ENCODE peak calls at places on chromosomes 5 and 9, in four cellular contexts. One of them, this sample, is unnamed. For H3K4me1, the result is how much of the 10 kb centered on the place peaks cover.

GRCh38 chr5:40409600-40409999 is 270.1 kb upstream of the PTGER4 start:
- DNase-seq in HCT116: no peak
- DNase-seq in K562: no peak
- DNase-seq in HepG2: no peak
- DNase-seq in this sample: no peak

GRCh38 chr9:87890866-87891265 is 8.2 kb downstream of the SPATA31E1 start:
- DNase-seq in HCT116: no peak
- DNase-seq in HepG2: no peak
- DNase-seq in K562: no peak
- DNase-seq in this sample: no peak

GRCh38 chr5:30183736-30184135 is 1009.8 kb upstream of the CDH6 start:
- DNase-seq in K562: no peak
- DNase-seq in HepG2: no peak
- DNase-seq in HCT116: no peak
- DNase-seq in this sample: no peak

GRCh38 chr9:123309611-123310010 is 41.2 kb upstream of the STRBP start:
- DNase-seq in HCT116: no peak
- DNase-seq in K562: no peak
- DNase-seq in HepG2: no peak
- DNase-seq in this sample: no peak

GRCh38 chr5:52777186-52777585 is 10.5 kb upstream of the ITGA1 start:
- DNase-seq in K562: no peak
- DNase-seq in HCT116: no peak
- DNase-seq in HepG2: no peak
- DNase-seq in this sample: no peak

GRCh38 chr9:98929866-98930265 is 13.8 kb upstream of the COL15A1 start:
- DNase-seq in HepG2: no peak
- DNase-seq in K562: peak
- DNase-seq in HCT116: no peak
- DNase-seq in this sample: no peak

GRCh38 chr9:37449877-37450632 is 15.2 kb downstream of the ZBTB5 start:
- DNase-seq in K562: no peak
- DNase-seq in HepG2: no peak
- DNase-seq in HCT116: no peak
- DNase-seq in this sample: no peak

GRCh38 chr9:120921751-120922181 is 4.8 kb downstream of the TRAF1 start:
- DNase-seq in HepG2: no peak
- DNase-seq in K562: no peak
- DNase-seq in HCT116: no peak
- DNase-seq in this sample: no peak

GRCh38 chr5:66247176-66247960 is 103.3 kb downstream of the SREK1 start:
- DNase-seq in HCT116: peak
- DNase-seq in HepG2: peak
- DNase-seq in K562: no peak
- DNase-seq in this sample: no peak

GRCh38 chr9:114097613-114098020 is 1.5 kb downstream of the KIF12 start:
- DNase-seq in HCT116: no peak
- DNase-seq in K562: no peak
- DNase-seq in HepG2: no peak
- DNase-seq in this sample: no peak

GRCh38 chr9:93830606-93831005 is 124.5 kb downstream of the BARX1 start:
- DNase-seq in HCT116: no peak
- DNase-seq in K562: no peak
- DNase-seq in HepG2: no peak
- DNase-seq in this sample: no peak

GRCh38 chr5:124341066-124341943 is 405.1 kb downstream of the ZNF608 start:
- DNase-seq in K562: no peak
- DNase-seq in HCT116: no peak
- DNase-seq in HepG2: no peak
- DNase-seq in this sample: no peak

GRCh38 chr9:26656003-26656940 is 236.3 kb downstream of the CAAP1 start:
- DNase-seq in K562: peak
- DNase-seq in HepG2: peak
- DNase-seq in HCT116: peak
- DNase-seq in this sample: no peak

GRCh38 chr9:112310826-112311225 is 22.6 kb downstream of the PTBP3 start:
- DNase-seq in HepG2: no peak
- DNase-seq in K562: no peak
- DNase-seq in HCT116: no peak
- DNase-seq in this sample: no peak

GRCh38 chr9:126347911-126348760 is 21.5 kb downstream of the MVB12B start:
- DNase-seq in K562: no peak
- DNase-seq in HepG2: no peak
- DNase-seq in HCT116: no peak
- DNase-seq in this sample: no peak

GRCh38 chr5:115398726-115399125 is 102.3 kb upstream of the CCDC112 start:
- DNase-seq in HCT116: no peak
- DNase-seq in HepG2: no peak
- DNase-seq in K562: no peak
- DNase-seq in this sample: no peak

GRCh38 chr9:113042884-113043657 is 13.5 kb downstream of the ZFP37 start:
- DNase-seq in HepG2: no peak
- DNase-seq in K562: no peak
- DNase-seq in HCT116: no peak
- DNase-seq in this sample: no peak

GRCh38 chr5:73448451-73449136 is at the start of gene FOXD1:
- DNase-seq in HCT116: peak
- DNase-seq in HepG2: peak
- DNase-seq in K562: peak
- DNase-seq in this sample: peak

GRCh38 chr5:108046955-108047670 is 334.8 kb downstream of the FBXL17 start:
- DNase-seq in HepG2: no peak
- DNase-seq in HCT116: no peak
- DNase-seq in K562: no peak
- DNase-seq in this sample: no peak

GRCh38 chr9:5566054-5566618 is 55.8 kb downstream of the PDCD1LG2 start:
- DNase-seq in HepG2: no peak
- DNase-seq in K562: no peak
- DNase-seq in HCT116: no peak
- DNase-seq in this sample: no peak

GRCh38 chr5:59746261-59746765 is 147.2 kb downstream of the PDE4D start:
- DNase-seq in HCT116: no peak
- DNase-seq in HepG2: no peak
- DNase-seq in K562: no peak
- DNase-seq in this sample: no peak

GRCh38 chr9:92189782-92190535 is 74.7 kb upstream of the SPTLC1 start:
- DNase-seq in HepG2: no peak
- DNase-seq in K562: no peak
- DNase-seq in HCT116: no peak
- DNase-seq in this sample: no peak

GRCh38 chr5:177427211-177427822 is 841 bp downstream of the GRK6 start:
- DNase-seq in K562: peak
- DNase-seq in HCT116: no peak
- DNase-seq in HepG2: no peak
- DNase-seq in this sample: no peak

GRCh38 chr5:92676120-92676838 is 904.7 kb downstream of the NR2F1-AS1 start:
- DNase-seq in HCT116: no peak
- DNase-seq in HepG2: no peak
- DNase-seq in K562: no peak
- DNase-seq in this sample: no peak

GRCh38 chr9:16960084-16960483 is 89.6 kb upstream of the BNC2 start:
- DNase-seq in HCT116: no peak
- DNase-seq in HepG2: no peak
- DNase-seq in K562: no peak
- DNase-seq in this sample: no peak

GRCh38 chr5:150503386-150503785 is 4.5 kb upstream of the NDST1 start:
- DNase-seq in HepG2: no peak
- DNase-seq in HCT116: no peak
- DNase-seq in K562: no peak
- DNase-seq in this sample: no peak

GRCh38 chr5:95564450-95564849 is 9.5 kb downstream of the ARSK start:
- DNase-seq in K562: no peak
- DNase-seq in HCT116: no peak
- DNase-seq in HepG2: no peak
- DNase-seq in this sample: no peak

GRCh38 chr5:40410231-40410861 is 269.4 kb upstream of the PTGER4 start:
- DNase-seq in HCT116: no peak
- DNase-seq in HepG2: no peak
- DNase-seq in K562: no peak
- DNase-seq in this sample: no peak

GRCh38 chr5:80238778-80239679 is 16.8 kb downstream of the SERINC5 start:
- DNase-seq in HepG2: no peak
- DNase-seq in K562: no peak
- DNase-seq in HCT116: no peak
- DNase-seq in this sample: no peak

GRCh38 chr5:133753856-133754255 is 141.5 kb upstream of the FSTL4 start:
- DNase-seq in HepG2: no peak
- DNase-seq in K562: no peak
- DNase-seq in HCT116: no peak
- DNase-seq in this sample: no peak

GRCh38 chr9:72684615-72685014 is 163.2 kb downstream of the TMC1 start:
- DNase-seq in HCT116: no peak
- DNase-seq in K562: no peak
- DNase-seq in HepG2: no peak
- DNase-seq in this sample: no peak

GRCh38 chr9:98986866-98987653 is 43.4 kb downstream of the COL15A1 start:
- DNase-seq in K562: no peak
- DNase-seq in HepG2: no peak
- DNase-seq in HCT116: no peak
- DNase-seq in this sample: no peak

GRCh38 chr9:92723299-92723625 is 41.4 kb downstream of the BICD2 start:
- DNase-seq in K562: no peak
- DNase-seq in HepG2: no peak
- DNase-seq in HCT116: no peak
- DNase-seq in this sample: no peak

GRCh38 chr5:141598389-141599360 is 20.1 kb downstream of the DIAPH1 start:
- DNase-seq in HCT116: no peak
- DNase-seq in K562: no peak
- DNase-seq in HepG2: no peak
- DNase-seq in this sample: no peak

GRCh38 chr5:141597814-141598213 is 21.0 kb downstream of the DIAPH1 start:
- DNase-seq in HepG2: no peak
- DNase-seq in K562: no peak
- DNase-seq in HCT116: no peak
- DNase-seq in this sample: no peak

GRCh38 chr5:141596867-141597266 is 21.9 kb downstream of the DIAPH1 start:
- DNase-seq in HepG2: no peak
- DNase-seq in K562: no peak
- DNase-seq in HCT116: no peak
- DNase-seq in this sample: no peak

GRCh38 chr5:141597394-141597793 is 21.4 kb downstream of the DIAPH1 start:
- DNase-seq in HepG2: no peak
- DNase-seq in HCT116: no peak
- DNase-seq in K562: no peak
- DNase-seq in this sample: no peak
- H3K4me1 ChIP-seq in HepG2: under half
- H3K4me1 ChIP-seq in HCT116: under half
- H3K4me1 ChIP-seq in K562: under half
- H3K4me1 ChIP-seq in this sample: under half

DNA sequence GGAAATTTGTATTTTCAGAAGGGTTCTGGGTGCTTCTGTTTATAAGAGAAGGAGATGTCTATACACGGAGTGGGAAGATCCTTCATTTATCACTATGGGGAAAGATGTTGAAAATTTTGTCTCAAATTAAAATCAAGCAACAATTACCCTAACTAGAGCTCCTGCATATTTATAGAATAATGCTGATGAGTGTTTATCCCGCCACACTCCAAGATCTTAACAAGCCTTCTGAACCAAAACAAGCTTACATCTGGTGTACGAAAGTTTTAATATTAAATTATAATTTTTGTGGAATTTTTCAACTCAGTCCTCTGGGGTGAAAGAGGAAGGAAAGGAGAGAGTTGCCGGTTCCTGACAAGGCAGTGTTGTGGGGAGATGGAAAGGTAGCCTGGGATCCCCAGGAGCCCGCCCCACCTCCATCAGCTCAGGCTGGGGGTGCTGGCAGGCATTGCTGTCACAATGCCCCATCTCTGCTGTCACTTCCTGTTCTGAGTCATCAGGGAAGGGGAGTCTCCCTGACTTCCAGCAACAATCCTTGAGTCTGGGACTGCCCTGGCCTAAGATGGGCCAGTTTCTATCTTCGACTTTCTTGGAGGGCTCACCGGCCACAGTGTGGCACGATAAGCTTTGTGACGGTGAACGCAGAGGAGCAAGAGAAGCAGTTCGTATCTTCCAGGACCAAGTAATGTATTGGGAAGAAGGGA is 64.5 kb downstream of the ERAP1 start:
- DNase-seq in HCT116: no peak
- DNase-seq in K562: peak
- DNase-seq in HepG2: no peak
- DNase-seq in this sample: no peak
- H3K4me3 ChIP-seq in HCT116: no peak
- H3K4me3 ChIP-seq in K562: peak
- H3K4me3 ChIP-seq in HepG2: no peak
- H3K4me3 ChIP-seq in this sample: no peak

DNA sequence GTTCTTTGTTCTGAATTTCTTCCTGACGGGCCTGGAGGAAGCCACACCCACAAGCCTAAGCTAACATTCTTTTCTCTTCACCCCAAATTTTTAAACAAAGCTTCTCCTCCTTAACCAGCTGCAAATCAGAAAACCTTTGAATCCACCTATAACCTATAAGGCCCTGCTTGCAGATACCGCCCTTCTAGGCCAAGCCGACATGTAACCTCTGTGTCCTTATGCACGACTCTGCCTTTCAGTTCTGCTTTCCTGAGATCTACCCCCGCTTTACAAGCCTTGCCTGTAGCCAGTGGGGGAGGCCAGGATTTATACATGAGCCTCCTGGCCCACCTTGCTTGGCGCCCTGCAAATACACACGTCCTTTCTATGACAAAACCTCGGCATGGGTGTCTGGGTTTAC is 19.3 kb downstream of the BRD9 start:
- DNase-seq in HepG2: no peak
- DNase-seq in HCT116: no peak
- DNase-seq in K562: no peak
- DNase-seq in this sample: no peak
- TF ChIP-seq TCF7L2 in HepG2: no peak
- TF ChIP-seq TCF7L2 in HCT116: no peak
- TF ChIP-seq TCF7L2 in K562: no peak
- TF ChIP-seq TCF7L2 in this sample: no peak

GRCh38 chr9:89476546-89476945 is 21.4 kb downstream of the SEMA4D start:
- DNase-seq in HepG2: no peak
- DNase-seq in K562: no peak
- DNase-seq in HCT116: no peak
- DNase-seq in this sample: no peak

GRCh38 chr9:89477395-89477794 is 20.5 kb downstream of the SEMA4D start:
- DNase-seq in HepG2: no peak
- DNase-seq in K562: no peak
- DNase-seq in HCT116: no peak
- DNase-seq in this sample: no peak

GRCh38 chr9:89475891-89476440 is 21.9 kb downstream of the SEMA4D start:
- DNase-seq in HepG2: no peak
- DNase-seq in HCT116: no peak
- DNase-seq in K562: no peak
- DNase-seq in this sample: no peak

GRCh38 chr9:89473762-89474469 is 24.0 kb downstream of the SEMA4D start:
- DNase-seq in HepG2: no peak
- DNase-seq in HCT116: no peak
- DNase-seq in K562: no peak
- DNase-seq in this sample: no peak

DNA sequence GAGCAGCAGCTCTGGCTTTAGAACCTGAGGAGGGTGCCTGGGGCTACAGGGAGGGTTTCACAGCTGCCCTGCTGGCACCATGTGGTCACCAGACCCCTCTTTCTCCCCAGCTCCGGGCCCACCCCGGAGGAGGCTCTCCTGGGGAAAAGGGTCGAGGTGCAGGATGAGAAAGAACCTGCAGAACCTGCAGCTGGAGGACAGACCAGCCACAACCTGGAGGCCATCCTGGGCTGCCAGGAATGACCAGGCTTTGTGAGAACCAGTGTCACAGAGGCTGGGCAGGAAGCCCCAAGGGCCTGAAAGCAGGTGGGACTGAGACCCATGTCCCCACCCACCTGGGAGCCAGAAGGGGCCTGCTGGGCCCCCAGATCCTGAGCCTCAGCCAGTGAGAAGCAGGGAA is 23.0 kb downstream of the SEMA4D start:
- DNase-seq in K562: no peak
- DNase-seq in HCT116: no peak
- DNase-seq in HepG2: no peak
- DNase-seq in this sample: no peak
- H3K4me1 ChIP-seq in K562: under half
- H3K4me1 ChIP-seq in HCT116: under half
- H3K4me1 ChIP-seq in HepG2: under half
- H3K4me1 ChIP-seq in this sample: under half

This sample was measured in Panc1.